ENCODE peak calls at places on chromosome 5, in four cellular contexts. R is A549, A is upper lobe of left lung, J is adrenal gland. B is an unnamed sample.
A peak's percentile ranks its signal among the peaks of the same experiment; 100 is the strongest.

GRCh38 chr5:173290477-173291131 is 37.6 kb downstream of the STC2 start:
- DNase-seq in A (no peak), R (no peak), J (no peak), B (no peak)

GRCh38 chr5:122400961-122401360 is 88.9 kb downstream of the SNCAIP start:
- DNase-seq in A (no peak), J (no peak), R (no peak), B (no peak)

GRCh38 chr5:175321927-175322532 is 122.0 kb downstream of the DRD1 start:
- DNase-seq in R (peak; percentile 36), A (no peak), J (no peak), B (no peak)

GRCh38 chr5:61052870-61053269 is 107.9 kb downstream of the NDUFAF2 start:
- DNase-seq in R (peak; percentile 66), J (no peak), A (no peak), B (peak; percentile 4)

GRCh38 chr5:127706691-127707090 is 3.5 kb downstream of the CCDC192 start:
- DNase-seq in R (no peak), J (no peak), A (no peak), B (no peak)

GRCh38 chr5:127026166-127026565 is 4.2 kb downstream of the MARCHF3 start:
- DNase-seq in A (no peak), R (no peak), J (no peak), B (no peak)

GRCh38 chr5:76082790-76083554 is at the start of gene SV2C:
- DNase-seq in A (no peak), R (peak; percentile 16), J (peak; percentile 64), B (no peak)

GRCh38 chr5:133489632-133490031 is 122.7 kb downstream of the FSTL4 start:
- DNase-seq in A (peak; percentile 26), J (peak; percentile 13), R (peak; percentile 40), B (no peak)

GRCh38 chr5:115573133-115573532 is 28.6 kb upstream of the FEM1C start:
- DNase-seq in J (no peak), R (no peak), A (no peak), B (no peak)

GRCh38 chr5:36066540-36067210 is at the start of gene UGT3A2:
- DNase-seq in A (no peak), R (no peak), J (no peak), B (no peak)

GRCh38 chr5:175207321-175208040 is 236.5 kb downstream of the DRD1 start:
- DNase-seq in J (no peak), R (no peak), A (no peak), B (no peak)

GRCh38 chr5:83109380-83109779 is 32.0 kb downstream of the XRCC4 start:
- DNase-seq in A (no peak), R (no peak), J (no peak), B (no peak)

GRCh38 chr5:171647043-171647899 is 138.3 kb upstream of the SMIM23 start:
- DNase-seq in R (peak; percentile 45), J (no peak), A (no peak), B (peak; percentile 92)

GRCh38 chr5:37506241-37506640 is 127.1 kb downstream of the WDR70 start:
- DNase-seq in A (no peak), R (no peak), J (no peak), B (no peak)

GRCh38 chr5:172102913-172103629 is 85.0 kb downstream of the STK10 start:
- DNase-seq in A (no peak), J (peak; percentile 78), R (peak; percentile 73), B (peak; percentile 86)

GRCh38 chr5:169850407-169850806 is 129.9 kb downstream of the INSYN2B start:
- DNase-seq in J (no peak), A (no peak), R (peak; percentile 30), B (no peak)

GRCh38 chr5:13354611-13355010 is 589.9 kb downstream of the DNAH5 start:
- DNase-seq in A (no peak), R (no peak), J (no peak), B (no peak)

GRCh38 chr5:160159991-160160826 is 41.0 kb upstream of the PWWP2A start:
- DNase-seq in R (no peak), J (no peak), A (no peak), B (no peak)

GRCh38 chr5:109689740-109690455 is at the start of gene MAN2A1:
- DNase-seq in R (peak; percentile 71), J (peak; percentile 87), A (peak; percentile 87), B (peak; percentile 53)

GRCh38 chr5:123690821-123691220 is 178.8 kb downstream of the CSNK1G3 start:
- DNase-seq in A (no peak), R (no peak), J (no peak), B (no peak)

GRCh38 chr5:39138892-39139291 is 64.7 kb upstream of the RICTOR start:
- DNase-seq in J (no peak), A (no peak), R (peak; percentile 88), B (no peak)

GRCh38 chr5:173581408-173582197 is 34.8 kb downstream of the BOD1 start:
- DNase-seq in J (no peak), R (peak; percentile 26), A (no peak), B (peak; percentile 35)

GRCh38 chr5:154228696-154229095 is 38.2 kb downstream of the GALNT10 start:
- DNase-seq in A (no peak), R (no peak), J (no peak), B (no peak)

DNA sequence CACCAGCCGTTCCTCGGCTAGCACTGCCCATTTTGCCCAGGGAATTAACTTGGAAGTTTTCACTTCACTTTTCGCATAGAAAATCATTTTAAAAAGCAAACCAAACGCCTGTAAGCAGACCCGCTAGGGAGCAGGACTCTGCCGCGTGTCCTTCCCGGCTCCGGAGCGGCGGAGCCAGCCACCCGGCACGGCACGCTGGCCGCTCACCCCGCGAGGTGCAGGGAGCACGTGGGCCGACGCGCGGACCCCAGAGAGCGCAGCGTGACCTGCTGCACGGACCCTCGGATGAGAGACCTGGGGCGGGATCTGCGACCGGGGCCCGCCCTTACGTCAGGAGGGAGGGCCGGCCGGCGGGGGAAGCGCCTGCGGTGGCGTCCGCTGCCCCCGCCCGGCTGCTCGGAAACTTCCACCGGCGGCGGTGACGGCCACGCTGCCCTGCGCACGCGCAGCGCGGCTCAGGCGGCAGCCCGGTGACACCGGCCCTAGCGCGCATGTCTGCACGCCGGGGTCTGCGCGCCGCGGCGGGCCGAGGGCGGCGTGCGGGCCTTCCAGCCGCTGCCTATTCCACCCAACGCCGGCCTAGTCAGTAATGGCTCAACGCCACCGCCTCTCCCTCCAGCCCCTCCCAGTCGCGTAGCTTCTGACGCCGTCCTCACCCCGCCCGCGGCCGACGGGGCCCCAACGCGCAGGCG is 504 bp upstream of the TENT4A start:
- DNase-seq in R (peak; percentile 98), J (peak; percentile 98), A (peak; percentile 96), B (peak; percentile 99)
- TF ChIP-seq POLR2A in R (peak; percentile 68), J (peak; percentile 74), A (peak; percentile 43), B (peak; percentile 62)

DNA sequence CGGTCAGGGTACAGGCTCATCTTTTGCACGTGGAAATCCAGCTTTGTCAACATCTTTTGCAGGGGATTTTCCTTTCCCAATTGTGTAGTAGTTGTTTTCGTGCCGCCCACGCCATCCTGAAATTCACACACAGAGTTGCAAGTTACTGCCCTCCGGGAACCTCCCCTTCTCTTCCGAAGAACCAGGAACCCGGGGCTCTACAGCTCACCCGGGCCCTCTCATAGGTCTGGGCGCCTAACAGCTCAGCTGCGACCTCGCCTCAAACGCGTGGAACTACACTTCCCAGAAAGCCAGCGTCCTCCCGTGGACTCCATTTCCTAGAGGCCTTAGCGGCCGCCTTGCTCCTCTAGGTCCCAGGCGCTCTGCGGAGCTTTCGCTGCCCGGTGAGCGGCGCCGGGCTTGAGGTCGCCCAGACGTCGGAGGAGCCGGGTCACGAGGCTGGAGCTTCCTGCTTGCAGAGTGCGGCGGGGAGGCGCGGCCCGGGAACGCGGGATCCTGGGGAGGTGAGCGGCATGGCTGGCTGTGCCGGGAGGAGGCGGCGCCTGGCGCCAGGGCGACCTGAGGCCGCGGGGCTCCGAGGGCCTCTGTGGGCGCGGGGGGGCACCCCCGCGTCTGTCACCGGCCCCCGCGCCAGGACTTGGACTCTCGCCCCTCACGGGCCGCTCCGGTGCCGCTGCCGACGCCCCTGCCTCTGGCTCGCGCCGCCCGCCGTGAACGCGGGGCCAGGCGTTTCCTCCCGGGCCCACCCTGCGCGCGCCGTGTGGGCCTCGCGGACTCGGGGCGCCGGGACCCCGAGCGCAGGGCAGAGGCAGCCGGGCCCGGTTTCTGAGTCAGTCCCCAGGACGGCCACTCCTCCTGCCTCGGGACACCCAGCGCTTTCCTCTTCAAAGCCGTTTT is at the start of gene ZNF354B:
- DNase-seq in J (peak; percentile 94), A (peak; percentile 97), R (peak; percentile 93), B (peak; percentile 89)
- TF ChIP-seq POLR2A in J (peak; percentile 76), A (no peak), R (peak; percentile 62), B (peak; percentile 82)

GRCh38 chr5:143384865-143385657 is 18.4 kb downstream of the NR3C1 start:
- DNase-seq in R (no peak), A (no peak), J (no peak), B (no peak)
- TF ChIP-seq POLR2A in R (no peak), A (no peak), J (no peak), B (no peak)

GRCh38 chr5:114361724-114362196 is at the start of gene KCNN2:
- DNase-seq in R (peak; percentile 70), A (peak; percentile 66), J (peak; percentile 97), B (no peak)
- TF ChIP-seq POLR2A in R (no peak), A (no peak), J (no peak), B (no peak)

GRCh38 chr5:111948517-111948916 is 191.5 kb upstream of the NREP start:
- DNase-seq in A (no peak), R (no peak), J (no peak), B (no peak)
- TF ChIP-seq POLR2A in A (no peak), R (no peak), J (no peak), B (no peak)

DNA sequence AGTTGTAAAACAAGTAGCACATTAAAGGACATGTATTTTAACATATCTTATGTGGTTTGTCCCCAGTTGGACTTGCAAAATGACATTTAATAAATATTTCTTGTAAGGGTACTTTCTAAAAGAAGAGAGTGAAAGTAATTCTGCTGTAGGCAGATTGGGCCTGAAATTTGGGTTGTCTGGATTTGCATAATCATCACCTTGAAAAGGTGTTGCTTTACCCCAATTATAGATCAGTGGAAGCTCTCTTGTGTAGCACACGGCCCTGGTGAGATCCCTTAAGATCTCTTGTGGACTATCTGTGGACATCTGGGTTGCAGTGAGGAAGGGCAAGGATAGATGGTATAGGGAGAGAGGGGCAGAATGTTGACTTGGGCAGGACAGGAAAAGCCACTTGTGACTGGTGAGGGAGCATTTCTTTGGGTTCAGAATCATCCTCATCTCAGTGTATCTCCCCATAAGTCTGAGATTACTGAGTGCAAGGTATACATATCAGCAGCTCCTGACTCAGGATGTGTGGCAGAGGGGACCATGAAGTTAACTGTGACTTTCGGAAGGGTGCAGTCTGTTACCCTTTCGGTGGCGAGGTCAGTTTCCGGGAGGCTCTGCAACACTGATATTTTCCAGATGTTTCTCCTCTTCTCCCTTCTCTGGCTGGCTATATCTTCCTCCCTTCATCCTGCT is 2.0 kb upstream of the TNFAIP8 start:
- DNase-seq in J (no peak), R (no peak), A (no peak), B (no peak)
- TF ChIP-seq POLR2A in J (no peak), R (no peak), A (no peak), B (no peak)